ENCODE peak calls at places on chromosomes 16 and 17, in four cellular contexts. One of them, this sample, is unnamed.
A peak's percentile ranks its signal among the peaks of the same experiment; 100 is the strongest.

GRCh38 chr16:58474296-58474695 is 25.6 kb upstream of the NDRG4 start:
- DNase-seq in left ventricle myocardium inferior: no peak
- DNase-seq in neural progenitor cell: no peak
- DNase-seq in CD8-positive, alpha-beta T cell: no peak
- DNase-seq in this sample: no peak

GRCh38 chr17:14373587-14374259 is 72.8 kb downstream of the HS3ST3B1 start:
- DNase-seq in left ventricle myocardium inferior: no peak
- DNase-seq in CD8-positive, alpha-beta T cell: no peak
- DNase-seq in neural progenitor cell: no peak
- DNase-seq in this sample: no peak

GRCh38 chr17:44071772-44072171 is 1.2 kb downstream of the G6PC3 start:
- DNase-seq in CD8-positive, alpha-beta T cell: no peak
- DNase-seq in left ventricle myocardium inferior: no peak
- DNase-seq in neural progenitor cell: no peak
- DNase-seq in this sample: no peak

GRCh38 chr16:48538746-48539484 is 71.1 kb downstream of the N4BP1 start:
- DNase-seq in neural progenitor cell: peak; percentile 31
- DNase-seq in left ventricle myocardium inferior: no peak
- DNase-seq in CD8-positive, alpha-beta T cell: no peak
- DNase-seq in this sample: no peak

GRCh38 chr17:82603981-82604448 is 44.2 kb downstream of the WDR45B start:
- DNase-seq in CD8-positive, alpha-beta T cell: no peak
- DNase-seq in left ventricle myocardium inferior: peak; percentile 56
- DNase-seq in neural progenitor cell: no peak
- DNase-seq in this sample: no peak

GRCh38 chr16:72264776-72265175 is 92.8 kb upstream of the PMFBP1 start:
- DNase-seq in left ventricle myocardium inferior: no peak
- DNase-seq in CD8-positive, alpha-beta T cell: no peak
- DNase-seq in neural progenitor cell: no peak
- DNase-seq in this sample: no peak

GRCh38 chr17:38871247-38871991 is 1.6 kb downstream of the LASP1 start:
- DNase-seq in CD8-positive, alpha-beta T cell: peak; percentile 57
- DNase-seq in neural progenitor cell: peak; percentile 17
- DNase-seq in left ventricle myocardium inferior: peak; percentile 50
- DNase-seq in this sample: peak; percentile 47

GRCh38 chr17:74898376-74898946 is 5.0 kb upstream of the FADS6 start:
- DNase-seq in CD8-positive, alpha-beta T cell: no peak
- DNase-seq in neural progenitor cell: no peak
- DNase-seq in left ventricle myocardium inferior: no peak
- DNase-seq in this sample: no peak

GRCh38 chr17:32335046-32335445 is 6.9 kb downstream of the C17orf75 start:
- DNase-seq in neural progenitor cell: no peak
- DNase-seq in left ventricle myocardium inferior: no peak
- DNase-seq in CD8-positive, alpha-beta T cell: no peak
- DNase-seq in this sample: no peak

GRCh38 chr17:64149196-64149595 is 19.3 kb upstream of the ERN1 start:
- DNase-seq in CD8-positive, alpha-beta T cell: no peak
- DNase-seq in neural progenitor cell: no peak
- DNase-seq in left ventricle myocardium inferior: no peak
- DNase-seq in this sample: no peak

DNA sequence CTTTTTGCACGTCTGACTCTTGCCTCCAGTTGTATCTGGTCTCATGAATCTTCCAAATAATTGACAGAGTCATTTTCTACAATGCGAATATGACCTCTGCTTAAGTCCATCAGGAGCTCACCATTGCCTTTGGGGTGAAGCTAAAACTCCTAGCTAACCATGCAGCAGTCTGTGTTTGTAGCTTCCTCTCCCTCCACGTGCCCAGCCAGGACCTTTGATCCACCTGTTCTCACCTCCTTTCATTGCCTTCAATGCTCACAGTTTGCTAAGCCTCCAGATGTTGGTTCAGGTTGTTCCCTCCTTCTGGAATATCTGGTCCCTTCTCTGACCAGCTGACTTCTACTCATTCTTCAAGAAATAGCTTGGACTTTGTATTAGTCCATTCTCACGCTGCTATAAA is 23.0 kb downstream of the BMERB1 start:
- DNase-seq in CD8-positive, alpha-beta T cell: no peak
- DNase-seq in left ventricle myocardium inferior: no peak
- DNase-seq in neural progenitor cell: no peak
- DNase-seq in this sample: no peak
- H3K9me3 ChIP-seq in CD8-positive, alpha-beta T cell: no peaks in the 10 kb centered on the region
- H3K9me3 ChIP-seq in left ventricle myocardium inferior: no peaks in the 10 kb centered on the region
- H3K9me3 ChIP-seq in neural progenitor cell: no peaks in the 10 kb centered on the region
- H3K9me3 ChIP-seq in this sample: no peaks in the 10 kb centered on the region

DNA sequence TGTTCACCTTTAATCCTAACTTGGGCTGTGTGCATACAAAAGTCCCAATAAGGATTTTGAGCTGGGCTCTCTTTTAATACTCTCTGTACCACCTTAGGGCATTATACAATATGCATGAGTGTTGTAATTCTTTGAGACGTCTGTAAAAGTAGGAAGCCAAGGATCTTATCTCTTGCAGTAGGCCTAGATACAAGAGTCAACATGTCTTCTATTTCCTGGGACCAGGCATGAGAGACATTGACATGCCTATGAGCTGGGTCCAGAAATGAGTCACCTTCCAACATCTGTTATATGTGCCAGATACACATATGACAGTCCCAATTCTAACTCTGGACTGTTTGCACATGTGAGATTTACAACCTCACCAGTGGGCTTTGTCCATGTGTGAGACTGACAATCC is 1911.2 kb downstream of the TP53TG3F start:
- DNase-seq in neural progenitor cell: no peak
- DNase-seq in left ventricle myocardium inferior: no peak
- DNase-seq in CD8-positive, alpha-beta T cell: no peak
- DNase-seq in this sample: no peak
- H3K9me3 ChIP-seq in neural progenitor cell: peaks cover 33% of the 10 kb centered on the region
- H3K9me3 ChIP-seq in left ventricle myocardium inferior: no peaks in the 10 kb centered on the region
- H3K9me3 ChIP-seq in CD8-positive, alpha-beta T cell: peaks cover 12% of the 10 kb centered on the region
- H3K9me3 ChIP-seq in this sample: peaks cover under 1% of the 10 kb centered on the region

GRCh38 chr16:3304370-3304769 is 860 bp downstream of the TIGD7 start:
- DNase-seq in left ventricle myocardium inferior: no peak
- DNase-seq in neural progenitor cell: no peak
- DNase-seq in CD8-positive, alpha-beta T cell: no peak
- DNase-seq in this sample: no peak
- H3K9me3 ChIP-seq in left ventricle myocardium inferior: peaks cover 86% of the 10 kb centered on the region
- H3K9me3 ChIP-seq in neural progenitor cell: peaks cover 31% of the 10 kb centered on the region
- H3K9me3 ChIP-seq in CD8-positive, alpha-beta T cell: peaks cover 26% of the 10 kb centered on the region
- H3K9me3 ChIP-seq in this sample: peaks cover 16% of the 10 kb centered on the region

GRCh38 chr17:60491771-60492170 is 34.3 kb downstream of the APPBP2 start:
- DNase-seq in left ventricle myocardium inferior: no peak
- DNase-seq in neural progenitor cell: no peak
- DNase-seq in CD8-positive, alpha-beta T cell: no peak
- DNase-seq in this sample: no peak
- H3K9me3 ChIP-seq in left ventricle myocardium inferior: peaks cover 12% of the 10 kb centered on the region
- H3K9me3 ChIP-seq in neural progenitor cell: peaks cover 34% of the 10 kb centered on the region
- H3K9me3 ChIP-seq in CD8-positive, alpha-beta T cell: peaks cover 16% of the 10 kb centered on the region
- H3K9me3 ChIP-seq in this sample: peaks cover 2% of the 10 kb centered on the region

DNA sequence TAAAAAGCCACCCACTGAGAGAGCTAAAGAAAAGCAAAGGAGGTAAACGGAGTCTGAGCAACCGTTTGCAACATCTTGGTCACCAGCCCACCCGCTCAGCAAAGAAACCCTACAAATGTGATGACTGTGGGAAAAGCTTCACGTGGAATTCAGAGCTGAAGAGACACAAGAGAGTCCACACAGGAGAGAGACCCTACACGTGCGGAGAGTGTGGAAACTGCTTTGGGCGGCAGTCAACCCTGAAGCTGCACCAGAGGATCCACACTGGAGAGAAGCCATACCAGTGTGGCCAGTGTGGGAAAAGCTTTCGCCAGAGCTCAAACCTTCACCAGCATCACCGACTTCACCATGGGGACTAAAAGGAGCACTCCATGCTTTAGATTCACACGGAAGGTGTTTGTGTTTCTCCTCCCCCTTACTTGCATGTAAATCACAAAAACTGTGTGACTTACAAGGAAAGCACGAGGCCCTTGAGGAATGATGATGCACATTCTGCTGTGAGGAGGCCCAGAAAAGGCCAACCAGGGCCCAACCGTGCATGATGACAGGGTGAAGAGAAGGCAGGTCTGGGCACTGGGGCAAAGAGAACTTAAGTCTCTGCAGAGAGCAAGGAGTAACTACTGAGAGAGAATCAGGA is 7.7 kb downstream of the ZNF174 start:
- DNase-seq in left ventricle myocardium inferior: no peak
- DNase-seq in neural progenitor cell: no peak
- DNase-seq in CD8-positive, alpha-beta T cell: no peak
- DNase-seq in this sample: no peak
- H3K9me3 ChIP-seq in left ventricle myocardium inferior: peaks cover 94% of the 10 kb centered on the region
- H3K9me3 ChIP-seq in neural progenitor cell: peaks cover 48% of the 10 kb centered on the region
- H3K9me3 ChIP-seq in CD8-positive, alpha-beta T cell: peaks cover 48% of the 10 kb centered on the region
- H3K9me3 ChIP-seq in this sample: peaks cover 41% of the 10 kb centered on the region

GRCh38 chr16:38941-39892 is 14.2 kb downstream of the POLR3K start:
- DNase-seq in left ventricle myocardium inferior: no peak
- DNase-seq in CD8-positive, alpha-beta T cell: peak; percentile 44
- DNase-seq in neural progenitor cell: no peak
- DNase-seq in this sample: no peak

GRCh38 chr16:35011-35775 is 18.2 kb downstream of the POLR3K start:
- DNase-seq in CD8-positive, alpha-beta T cell: no peak
- DNase-seq in neural progenitor cell: no peak
- DNase-seq in left ventricle myocardium inferior: no peak
- DNase-seq in this sample: no peak

GRCh38 chr16:35776-36305 is 17.6 kb downstream of the POLR3K start:
- DNase-seq in neural progenitor cell: no peak
- DNase-seq in CD8-positive, alpha-beta T cell: no peak
- DNase-seq in left ventricle myocardium inferior: no peak
- DNase-seq in this sample: no peak

GRCh38 chr16:36336-36984 is 16.9 kb downstream of the POLR3K start:
- DNase-seq in CD8-positive, alpha-beta T cell: no peak
- DNase-seq in neural progenitor cell: no peak
- DNase-seq in left ventricle myocardium inferior: no peak
- DNase-seq in this sample: no peak

DNA sequence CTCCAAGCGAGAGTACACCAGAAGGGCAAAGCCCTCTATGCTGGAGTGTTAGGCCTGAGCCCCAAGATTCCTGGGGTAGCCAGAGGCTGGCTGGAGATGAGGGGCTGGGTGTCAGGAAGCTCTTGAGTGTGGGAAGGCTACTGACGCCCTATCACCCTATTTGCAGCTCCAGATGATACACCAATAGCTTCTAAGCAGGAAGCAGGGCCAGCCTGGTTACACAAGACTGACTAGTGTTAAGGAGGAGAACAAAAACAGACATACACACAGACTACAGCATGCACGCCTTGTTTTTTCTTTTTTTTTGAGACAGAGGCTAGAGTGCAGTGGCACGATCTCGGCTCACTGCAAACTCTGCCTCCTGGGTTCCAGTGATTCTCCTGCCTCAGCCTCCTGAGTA is 15.9 kb downstream of the POLR3K start:
- DNase-seq in left ventricle myocardium inferior: no peak
- DNase-seq in neural progenitor cell: no peak
- DNase-seq in CD8-positive, alpha-beta T cell: no peak
- DNase-seq in this sample: no peak
- H3K9me3 ChIP-seq in left ventricle myocardium inferior: no peaks in the 10 kb centered on the region
- H3K9me3 ChIP-seq in neural progenitor cell: no peaks in the 10 kb centered on the region
- H3K9me3 ChIP-seq in CD8-positive, alpha-beta T cell: no peaks in the 10 kb centered on the region
- H3K9me3 ChIP-seq in this sample: no peaks in the 10 kb centered on the region

GRCh38 chr17:21676281-21677111 is 15.8 kb upstream of the KCNJ18 start:
- DNase-seq in CD8-positive, alpha-beta T cell: no peak
- DNase-seq in left ventricle myocardium inferior: no peak
- DNase-seq in neural progenitor cell: no peak
- DNase-seq in this sample: no peak

GRCh38 chr17:21678451-21679081 is 13.8 kb upstream of the KCNJ18 start:
- DNase-seq in neural progenitor cell: no peak
- DNase-seq in CD8-positive, alpha-beta T cell: no peak
- DNase-seq in left ventricle myocardium inferior: no peak
- DNase-seq in this sample: no peak

GRCh38 chr17:21679256-21680146 is 12.8 kb upstream of the KCNJ18 start:
- DNase-seq in CD8-positive, alpha-beta T cell: no peak
- DNase-seq in left ventricle myocardium inferior: no peak
- DNase-seq in neural progenitor cell: no peak
- DNase-seq in this sample: no peak

GRCh38 chr17:21677126-21677910 is 15.0 kb upstream of the KCNJ18 start:
- DNase-seq in neural progenitor cell: no peak
- DNase-seq in CD8-positive, alpha-beta T cell: no peak
- DNase-seq in left ventricle myocardium inferior: no peak
- DNase-seq in this sample: no peak

DNA sequence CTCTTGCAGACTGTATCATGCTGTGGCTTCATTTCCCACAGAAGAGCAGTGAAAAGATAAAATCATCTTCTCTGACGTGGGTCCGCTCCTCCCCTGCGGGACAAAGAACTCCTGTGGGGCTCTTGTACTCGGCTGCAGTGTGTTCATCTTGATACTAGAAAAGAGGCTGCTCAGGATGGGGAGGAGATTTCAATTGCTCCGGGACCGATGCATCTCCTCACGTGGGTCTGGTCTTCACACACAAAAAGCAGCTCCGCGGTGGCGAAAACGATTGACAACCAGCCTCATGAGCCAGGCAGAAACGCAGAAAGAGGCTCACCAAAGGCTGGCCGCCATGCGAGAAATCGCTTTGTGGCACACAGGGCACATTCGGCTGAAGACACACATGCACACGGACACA is 14.4 kb upstream of the KCNJ18 start:
- DNase-seq in left ventricle myocardium inferior: no peak
- DNase-seq in CD8-positive, alpha-beta T cell: no peak
- DNase-seq in neural progenitor cell: no peak
- DNase-seq in this sample: no peak
- H3K9me3 ChIP-seq in left ventricle myocardium inferior: no peaks in the 10 kb centered on the region
- H3K9me3 ChIP-seq in CD8-positive, alpha-beta T cell: no peaks in the 10 kb centered on the region
- H3K9me3 ChIP-seq in neural progenitor cell: no peaks in the 10 kb centered on the region
- H3K9me3 ChIP-seq in this sample: no peaks in the 10 kb centered on the region

GRCh38 chr16:51822471-51822870 is 671.4 kb upstream of the SALL1 start:
- DNase-seq in neural progenitor cell: no peak
- DNase-seq in CD8-positive, alpha-beta T cell: no peak
- DNase-seq in left ventricle myocardium inferior: no peak
- DNase-seq in this sample: no peak
- H3K9me3 ChIP-seq in neural progenitor cell: no peaks in the 10 kb centered on the region
- H3K9me3 ChIP-seq in CD8-positive, alpha-beta T cell: no peaks in the 10 kb centered on the region
- H3K9me3 ChIP-seq in left ventricle myocardium inferior: peaks cover under 1% of the 10 kb centered on the region
- H3K9me3 ChIP-seq in this sample: no peaks in the 10 kb centered on the region

GRCh38 chr16:64711596-64711995 is 410.3 kb downstream of the CDH11 start:
- DNase-seq in CD8-positive, alpha-beta T cell: no peak
- DNase-seq in left ventricle myocardium inferior: no peak
- DNase-seq in neural progenitor cell: no peak
- DNase-seq in this sample: no peak
- H3K9me3 ChIP-seq in CD8-positive, alpha-beta T cell: no peaks in the 10 kb centered on the region
- H3K9me3 ChIP-seq in left ventricle myocardium inferior: no peaks in the 10 kb centered on the region
- H3K9me3 ChIP-seq in neural progenitor cell: no peaks in the 10 kb centered on the region
- H3K9me3 ChIP-seq in this sample: no peaks in the 10 kb centered on the region

GRCh38 chr16:68577352-68577853 is 38.3 kb downstream of the ZFP90 start:
- DNase-seq in neural progenitor cell: no peak
- DNase-seq in left ventricle myocardium inferior: no peak
- DNase-seq in CD8-positive, alpha-beta T cell: no peak
- DNase-seq in this sample: no peak
- H3K9me3 ChIP-seq in neural progenitor cell: peaks cover 12% of the 10 kb centered on the region
- H3K9me3 ChIP-seq in left ventricle myocardium inferior: peaks cover 100% of the 10 kb centered on the region
- H3K9me3 ChIP-seq in CD8-positive, alpha-beta T cell: peaks cover 24% of the 10 kb centered on the region
- H3K9me3 ChIP-seq in this sample: peaks cover 20% of the 10 kb centered on the region